ENCODE peak calls at places on chromosomes 2 and 18, in eight cellular contexts. One of them, this sample, is unnamed.

GRCh38 chr2:7692657-7693161 is 775.5 kb downstream of the RNF144A start:
- DNase-seq in coronary artery: peak; percentile 76
- DNase-seq in IMR-90: peak; percentile 53
- DNase-seq in HFFc6: peak; percentile 97
- DNase-seq in fibroblast of the aortic adventitia: peak; percentile 90
- DNase-seq in nephron progenitor cell: no peak
- DNase-seq in left ventricle myocardium inferior: peak; percentile 20
- DNase-seq in GM06990: no peak
- DNase-seq in this sample: peak; percentile 74

GRCh38 chr18:49922228-49922627 is 108.9 kb upstream of the ACAA2 start:
- DNase-seq in coronary artery: no peak
- DNase-seq in IMR-90: no peak
- DNase-seq in HFFc6: no peak
- DNase-seq in fibroblast of the aortic adventitia: no peak
- DNase-seq in nephron progenitor cell: no peak
- DNase-seq in left ventricle myocardium inferior: no peak
- DNase-seq in GM06990: no peak
- DNase-seq in this sample: no peak

GRCh38 chr2:170425291-170425751 is 247.4 kb downstream of the MYO3B start:
- DNase-seq in coronary artery: no peak
- DNase-seq in IMR-90: peak; percentile 36
- DNase-seq in HFFc6: peak; percentile 0
- DNase-seq in fibroblast of the aortic adventitia: peak; percentile 5
- DNase-seq in nephron progenitor cell: no peak
- DNase-seq in left ventricle myocardium inferior: no peak
- DNase-seq in GM06990: no peak
- DNase-seq in this sample: peak; percentile 65

GRCh38 chr2:216507220-216508143 is 8.8 kb downstream of the RPL37A start:
- DNase-seq in coronary artery: no peak
- DNase-seq in IMR-90: no peak
- DNase-seq in HFFc6: no peak
- DNase-seq in fibroblast of the aortic adventitia: no peak
- DNase-seq in nephron progenitor cell: no peak
- DNase-seq in left ventricle myocardium inferior: no peak
- DNase-seq in GM06990: no peak
- DNase-seq in this sample: no peak

GRCh38 chr2:8146329-8147048 is 535.4 kb upstream of the ID2 start:
- DNase-seq in coronary artery: no peak
- DNase-seq in IMR-90: no peak
- DNase-seq in HFFc6: no peak
- DNase-seq in fibroblast of the aortic adventitia: peak; percentile 76
- DNase-seq in nephron progenitor cell: no peak
- DNase-seq in left ventricle myocardium inferior: no peak
- DNase-seq in GM06990: no peak
- DNase-seq in this sample: no peak

GRCh38 chr18:54672846-54673475 is 81.9 kb downstream of the DYNAP start:
- DNase-seq in coronary artery: no peak
- DNase-seq in IMR-90: no peak
- DNase-seq in HFFc6: no peak
- DNase-seq in fibroblast of the aortic adventitia: no peak
- DNase-seq in nephron progenitor cell: peak; percentile 26
- DNase-seq in left ventricle myocardium inferior: no peak
- DNase-seq in GM06990: no peak
- DNase-seq in this sample: no peak

GRCh38 chr18:13233746-13234527 is 15.4 kb downstream of the LDLRAD4 start:
- DNase-seq in coronary artery: peak; percentile 71
- DNase-seq in IMR-90: no peak
- DNase-seq in HFFc6: no peak
- DNase-seq in fibroblast of the aortic adventitia: no peak
- DNase-seq in nephron progenitor cell: no peak
- DNase-seq in left ventricle myocardium inferior: no peak
- DNase-seq in GM06990: no peak
- DNase-seq in this sample: no peak

GRCh38 chr2:181457741-181458425 is 697 bp downstream of the ITGA4 start:
- DNase-seq in coronary artery: peak; percentile 68
- DNase-seq in IMR-90: peak; percentile 35
- DNase-seq in HFFc6: peak; percentile 34
- DNase-seq in fibroblast of the aortic adventitia: peak; percentile 43
- DNase-seq in nephron progenitor cell: peak; percentile 56
- DNase-seq in left ventricle myocardium inferior: peak; percentile 22
- DNase-seq in GM06990: peak; percentile 75
- DNase-seq in this sample: no peak

GRCh38 chr2:178449700-178450573 is 1.0 kb downstream of the PRKRA start:
- DNase-seq in coronary artery: no peak
- DNase-seq in IMR-90: peak; percentile 11
- DNase-seq in HFFc6: peak; percentile 10
- DNase-seq in fibroblast of the aortic adventitia: peak; percentile 16
- DNase-seq in nephron progenitor cell: no peak
- DNase-seq in left ventricle myocardium inferior: no peak
- DNase-seq in GM06990: no peak
- DNase-seq in this sample: no peak

GRCh38 chr18:13587937-13588336 is 138.4 kb downstream of the FAM210A start:
- DNase-seq in coronary artery: no peak
- DNase-seq in IMR-90: no peak
- DNase-seq in HFFc6: no peak
- DNase-seq in fibroblast of the aortic adventitia: no peak
- DNase-seq in nephron progenitor cell: no peak
- DNase-seq in left ventricle myocardium inferior: no peak
- DNase-seq in GM06990: no peak
- DNase-seq in this sample: no peak

GRCh38 chr2:110204408-110205385 is at the start of gene NPHP1:
- DNase-seq in coronary artery: peak; percentile 85
- DNase-seq in IMR-90: peak; percentile 75
- DNase-seq in HFFc6: peak; percentile 91
- DNase-seq in fibroblast of the aortic adventitia: peak; percentile 82
- DNase-seq in nephron progenitor cell: peak; percentile 95
- DNase-seq in left ventricle myocardium inferior: peak; percentile 88
- DNase-seq in GM06990: peak; percentile 85
- DNase-seq in this sample: peak; percentile 49

GRCh38 chr2:160224060-160224459 is 24.0 kb upstream of the ITGB6 start:
- DNase-seq in coronary artery: no peak
- DNase-seq in IMR-90: peak; percentile 98
- DNase-seq in HFFc6: peak; percentile 95
- DNase-seq in fibroblast of the aortic adventitia: peak; percentile 86
- DNase-seq in nephron progenitor cell: no peak
- DNase-seq in left ventricle myocardium inferior: no peak
- DNase-seq in GM06990: peak; percentile 55
- DNase-seq in this sample: no peak

GRCh38 chr18:9971313-9971920 is 57.6 kb downstream of the VAPA start:
- DNase-seq in coronary artery: no peak
- DNase-seq in IMR-90: peak; percentile 81
- DNase-seq in HFFc6: peak; percentile 58
- DNase-seq in fibroblast of the aortic adventitia: peak; percentile 86
- DNase-seq in nephron progenitor cell: peak; percentile 77
- DNase-seq in left ventricle myocardium inferior: no peak
- DNase-seq in GM06990: no peak
- DNase-seq in this sample: peak; percentile 52

GRCh38 chr2:177763532-177764265 is 308.9 kb downstream of the PDE11A start:
- DNase-seq in coronary artery: peak; percentile 79
- DNase-seq in IMR-90: peak; percentile 58
- DNase-seq in HFFc6: peak; percentile 62
- DNase-seq in fibroblast of the aortic adventitia: peak; percentile 75
- DNase-seq in nephron progenitor cell: peak; percentile 88
- DNase-seq in left ventricle myocardium inferior: peak; percentile 53
- DNase-seq in GM06990: peak; percentile 35
- DNase-seq in this sample: no peak

DNA sequence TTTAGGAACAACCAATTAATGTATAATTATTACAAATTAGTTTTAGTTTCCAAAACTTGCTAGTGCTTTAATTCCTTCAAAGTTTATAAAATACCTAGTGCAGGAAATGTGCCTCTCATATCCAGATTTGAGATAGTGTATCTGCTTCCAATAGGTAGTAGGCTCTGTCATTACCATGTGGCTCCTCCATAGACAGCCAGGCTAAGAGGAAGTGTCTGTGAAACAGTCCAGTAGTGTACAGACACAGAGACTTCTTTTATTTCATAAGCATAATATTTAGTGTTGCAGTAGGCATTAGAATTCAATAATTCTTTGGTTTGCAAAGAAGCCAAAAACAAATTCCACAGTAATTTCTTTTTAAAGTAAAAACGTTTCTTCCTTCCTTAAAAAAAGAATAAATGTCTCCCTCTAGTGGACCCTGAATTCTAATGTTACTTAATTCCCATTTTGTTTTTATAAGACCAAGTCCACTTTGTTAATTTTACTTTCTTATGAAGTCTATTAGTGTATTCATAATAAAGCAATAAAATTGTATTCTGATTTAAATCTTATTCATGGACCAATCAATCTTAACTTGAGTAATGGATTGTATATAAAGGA is 101.2 kb downstream of the NEB start:
- DNase-seq in coronary artery: no peak
- DNase-seq in IMR-90: peak; percentile 22
- DNase-seq in HFFc6: no peak
- DNase-seq in fibroblast of the aortic adventitia: peak; percentile 47
- DNase-seq in nephron progenitor cell: no peak
- DNase-seq in left ventricle myocardium inferior: no peak
- DNase-seq in GM06990: no peak
- DNase-seq in this sample: no peak
- TF ChIP-seq CTCF in coronary artery: no peak
- TF ChIP-seq CTCF in IMR-90: peak; percentile 36
- TF ChIP-seq CTCF in HFFc6: peak; percentile 81
- TF ChIP-seq CTCF in fibroblast of the aortic adventitia: peak; percentile 34
- TF ChIP-seq CTCF in nephron progenitor cell: peak; percentile 34
- TF ChIP-seq CTCF in left ventricle myocardium inferior: peak; percentile 29
- TF ChIP-seq CTCF in GM06990: no peak
- TF ChIP-seq CTCF in this sample: peak; percentile 22

DNA sequence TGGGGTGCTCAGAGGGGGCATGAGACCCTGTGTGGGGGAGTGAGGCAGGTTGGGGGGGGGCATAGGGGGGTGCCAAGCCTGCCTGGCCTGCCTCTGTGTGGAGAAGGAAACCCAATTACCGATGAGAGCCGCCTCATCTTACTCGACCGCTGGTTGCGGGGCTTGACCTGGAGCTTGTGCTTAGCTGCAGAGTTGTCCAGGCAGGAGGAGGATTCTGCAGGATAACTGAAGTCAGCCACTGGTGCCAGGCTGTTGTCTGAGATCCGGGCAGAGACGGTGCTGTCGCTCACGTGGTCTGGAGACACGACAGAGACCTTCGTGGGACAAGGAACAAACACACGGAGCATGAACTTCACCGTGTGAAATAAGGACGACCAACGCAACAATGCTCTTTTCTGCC is 95.9 kb upstream of the MGAT4A start:
- DNase-seq in coronary artery: peak; percentile 47
- DNase-seq in IMR-90: no peak
- DNase-seq in HFFc6: no peak
- DNase-seq in fibroblast of the aortic adventitia: no peak
- DNase-seq in nephron progenitor cell: no peak
- DNase-seq in left ventricle myocardium inferior: no peak
- DNase-seq in GM06990: no peak
- DNase-seq in this sample: no peak
- TF ChIP-seq CTCF in coronary artery: no peak
- TF ChIP-seq CTCF in IMR-90: no peak
- TF ChIP-seq CTCF in HFFc6: no peak
- TF ChIP-seq CTCF in fibroblast of the aortic adventitia: no peak
- TF ChIP-seq CTCF in nephron progenitor cell: no peak
- TF ChIP-seq CTCF in left ventricle myocardium inferior: no peak
- TF ChIP-seq CTCF in GM06990: no peak
- TF ChIP-seq CTCF in this sample: no peak

GRCh38 chr2:12169060-12169406 is 422.6 kb downstream of the LPIN1 start:
- DNase-seq in coronary artery: no peak
- DNase-seq in IMR-90: peak; percentile 82
- DNase-seq in HFFc6: peak; percentile 59
- DNase-seq in fibroblast of the aortic adventitia: peak; percentile 85
- DNase-seq in nephron progenitor cell: no peak
- DNase-seq in left ventricle myocardium inferior: no peak
- DNase-seq in GM06990: no peak
- DNase-seq in this sample: peak; percentile 34

GRCh38 chr2:12169721-12170120 is 423.3 kb downstream of the LPIN1 start:
- DNase-seq in coronary artery: no peak
- DNase-seq in IMR-90: peak; percentile 90
- DNase-seq in HFFc6: peak; percentile 92
- DNase-seq in fibroblast of the aortic adventitia: peak; percentile 78
- DNase-seq in nephron progenitor cell: no peak
- DNase-seq in left ventricle myocardium inferior: peak; percentile 39
- DNase-seq in GM06990: no peak
- DNase-seq in this sample: peak; percentile 27

GRCh38 chr2:12168354-12169059 is 422.1 kb downstream of the LPIN1 start:
- DNase-seq in coronary artery: no peak
- DNase-seq in IMR-90: no peak
- DNase-seq in HFFc6: no peak
- DNase-seq in fibroblast of the aortic adventitia: no peak
- DNase-seq in nephron progenitor cell: no peak
- DNase-seq in left ventricle myocardium inferior: no peak
- DNase-seq in GM06990: no peak
- DNase-seq in this sample: no peak

GRCh38 chr2:12170151-12170550 is 423.7 kb downstream of the LPIN1 start:
- DNase-seq in coronary artery: no peak
- DNase-seq in IMR-90: peak; percentile 38
- DNase-seq in HFFc6: no peak
- DNase-seq in fibroblast of the aortic adventitia: no peak
- DNase-seq in nephron progenitor cell: no peak
- DNase-seq in left ventricle myocardium inferior: no peak
- DNase-seq in GM06990: no peak
- DNase-seq in this sample: no peak

GRCh38 chr2:12167525-12168317 is 421.3 kb downstream of the LPIN1 start:
- DNase-seq in coronary artery: no peak
- DNase-seq in IMR-90: no peak
- DNase-seq in HFFc6: no peak
- DNase-seq in fibroblast of the aortic adventitia: no peak
- DNase-seq in nephron progenitor cell: peak; percentile 43
- DNase-seq in left ventricle myocardium inferior: no peak
- DNase-seq in GM06990: no peak
- DNase-seq in this sample: no peak
- TF ChIP-seq CTCF in coronary artery: no peak
- TF ChIP-seq CTCF in IMR-90: no peak
- TF ChIP-seq CTCF in HFFc6: no peak
- TF ChIP-seq CTCF in fibroblast of the aortic adventitia: no peak
- TF ChIP-seq CTCF in nephron progenitor cell: peak; percentile 50
- TF ChIP-seq CTCF in left ventricle myocardium inferior: peak; percentile 59
- TF ChIP-seq CTCF in GM06990: peak; percentile 10
- TF ChIP-seq CTCF in this sample: no peak

GRCh38 chr18:59461171-59461570 is 102.1 kb upstream of the LMAN1 start:
- DNase-seq in coronary artery: no peak
- DNase-seq in IMR-90: no peak
- DNase-seq in HFFc6: no peak
- DNase-seq in fibroblast of the aortic adventitia: no peak
- DNase-seq in nephron progenitor cell: no peak
- DNase-seq in left ventricle myocardium inferior: no peak
- DNase-seq in GM06990: no peak
- DNase-seq in this sample: no peak

GRCh38 chr18:59458575-59458974 is 99.5 kb upstream of the LMAN1 start:
- DNase-seq in coronary artery: no peak
- DNase-seq in IMR-90: no peak
- DNase-seq in HFFc6: no peak
- DNase-seq in fibroblast of the aortic adventitia: peak; percentile 10
- DNase-seq in nephron progenitor cell: no peak
- DNase-seq in left ventricle myocardium inferior: no peak
- DNase-seq in GM06990: no peak
- DNase-seq in this sample: no peak

GRCh38 chr18:59460060-59460395 is 101.0 kb upstream of the LMAN1 start:
- DNase-seq in coronary artery: no peak
- DNase-seq in IMR-90: peak; percentile 40
- DNase-seq in HFFc6: no peak
- DNase-seq in fibroblast of the aortic adventitia: peak; percentile 66
- DNase-seq in nephron progenitor cell: no peak
- DNase-seq in left ventricle myocardium inferior: no peak
- DNase-seq in GM06990: no peak
- DNase-seq in this sample: no peak

GRCh38 chr18:59456657-59457056 is 97.6 kb upstream of the LMAN1 start:
- DNase-seq in coronary artery: no peak
- DNase-seq in IMR-90: no peak
- DNase-seq in HFFc6: no peak
- DNase-seq in fibroblast of the aortic adventitia: no peak
- DNase-seq in nephron progenitor cell: no peak
- DNase-seq in left ventricle myocardium inferior: no peak
- DNase-seq in GM06990: no peak
- DNase-seq in this sample: no peak

GRCh38 chr18:59459352-59460059 is 100.4 kb upstream of the LMAN1 start:
- DNase-seq in coronary artery: no peak
- DNase-seq in IMR-90: peak; percentile 75
- DNase-seq in HFFc6: peak; percentile 59
- DNase-seq in fibroblast of the aortic adventitia: peak; percentile 89
- DNase-seq in nephron progenitor cell: no peak
- DNase-seq in left ventricle myocardium inferior: no peak
- DNase-seq in GM06990: no peak
- DNase-seq in this sample: no peak
- TF ChIP-seq CTCF in coronary artery: peak; percentile 48
- TF ChIP-seq CTCF in IMR-90: peak; percentile 77
- TF ChIP-seq CTCF in HFFc6: peak; percentile 87
- TF ChIP-seq CTCF in fibroblast of the aortic adventitia: peak; percentile 59
- TF ChIP-seq CTCF in nephron progenitor cell: peak; percentile 76
- TF ChIP-seq CTCF in left ventricle myocardium inferior: peak; percentile 68
- TF ChIP-seq CTCF in GM06990: peak; percentile 51
- TF ChIP-seq CTCF in this sample: peak; percentile 44